ENCODE peak calls at places on chromosomes 13 and 19, in eight cellular contexts. One of them, this sample, is unnamed.
A peak's percentile ranks its signal among the peaks of the same experiment; 100 is the strongest.

GRCh38 chr13:113668491-113668971 is 1.5 kb downstream of the GRK1 start:
- DNase-seq in A673: no peak
- DNase-seq in brain microvascular endothelial cell: no peak
- DNase-seq in cardiac muscle cell: no peak
- DNase-seq in lower leg skin: no peak
- DNase-seq in adrenal gland: no peak
- DNase-seq in fibroblast of lung: no peak
- DNase-seq in WTC11: peak; percentile 8
- DNase-seq in this sample: no peak

GRCh38 chr19:50580970-50581636 is 12.9 kb upstream of the LRRC4B start:
- DNase-seq in A673: no peak
- DNase-seq in brain microvascular endothelial cell: no peak
- DNase-seq in cardiac muscle cell: no peak
- DNase-seq in lower leg skin: no peak
- DNase-seq in adrenal gland: no peak
- DNase-seq in fibroblast of lung: no peak
- DNase-seq in WTC11: no peak
- DNase-seq in this sample: no peak

GRCh38 chr19:19061491-19061890 is 2.3 kb upstream of the SLC25A42 start:
- DNase-seq in A673: no peak
- DNase-seq in brain microvascular endothelial cell: no peak
- DNase-seq in cardiac muscle cell: no peak
- DNase-seq in lower leg skin: no peak
- DNase-seq in adrenal gland: peak; percentile 17
- DNase-seq in fibroblast of lung: no peak
- DNase-seq in WTC11: no peak
- DNase-seq in this sample: no peak

GRCh38 chr19:35805518-35806102 is 7.0 kb downstream of the PRODH2 start:
- DNase-seq in A673: no peak
- DNase-seq in brain microvascular endothelial cell: no peak
- DNase-seq in cardiac muscle cell: no peak
- DNase-seq in lower leg skin: no peak
- DNase-seq in adrenal gland: no peak
- DNase-seq in fibroblast of lung: no peak
- DNase-seq in WTC11: no peak
- DNase-seq in this sample: no peak

GRCh38 chr13:110298221-110298565 is 8.8 kb downstream of the COL4A1 start:
- DNase-seq in A673: no peak
- DNase-seq in brain microvascular endothelial cell: no peak
- DNase-seq in cardiac muscle cell: no peak
- DNase-seq in lower leg skin: no peak
- DNase-seq in adrenal gland: no peak
- DNase-seq in fibroblast of lung: no peak
- DNase-seq in WTC11: no peak
- DNase-seq in this sample: no peak

GRCh38 chr19:5967994-5968430 is 9.9 kb downstream of the RANBP3 start:
- DNase-seq in A673: peak; percentile 89
- DNase-seq in brain microvascular endothelial cell: peak; percentile 72
- DNase-seq in cardiac muscle cell: peak; percentile 90
- DNase-seq in lower leg skin: peak; percentile 60
- DNase-seq in adrenal gland: peak; percentile 82
- DNase-seq in fibroblast of lung: peak; percentile 73
- DNase-seq in WTC11: peak; percentile 77
- DNase-seq in this sample: peak; percentile 74

GRCh38 chr13:109180905-109181425 is 551.6 kb downstream of the MYO16 start:
- DNase-seq in A673: peak; percentile 79
- DNase-seq in brain microvascular endothelial cell: peak; percentile 86
- DNase-seq in cardiac muscle cell: peak; percentile 65
- DNase-seq in lower leg skin: no peak
- DNase-seq in adrenal gland: no peak
- DNase-seq in fibroblast of lung: peak; percentile 95
- DNase-seq in WTC11: no peak
- DNase-seq in this sample: peak; percentile 86

GRCh38 chr19:3443840-3444694 is 36.3 kb downstream of the SMIM24 start:
- DNase-seq in A673: no peak
- DNase-seq in brain microvascular endothelial cell: peak; percentile 60
- DNase-seq in cardiac muscle cell: peak; percentile 52
- DNase-seq in lower leg skin: no peak
- DNase-seq in adrenal gland: peak; percentile 61
- DNase-seq in fibroblast of lung: peak; percentile 15
- DNase-seq in WTC11: peak; percentile 61
- DNase-seq in this sample: peak; percentile 35

GRCh38 chr19:6241680-6242079 is 38.1 kb downstream of the MLLT1 start:
- DNase-seq in A673: no peak
- DNase-seq in brain microvascular endothelial cell: no peak
- DNase-seq in cardiac muscle cell: no peak
- DNase-seq in lower leg skin: no peak
- DNase-seq in adrenal gland: no peak
- DNase-seq in fibroblast of lung: no peak
- DNase-seq in WTC11: no peak
- DNase-seq in this sample: no peak

GRCh38 chr13:72634859-72635258 is 92.6 kb downstream of the MZT1 start:
- DNase-seq in A673: no peak
- DNase-seq in brain microvascular endothelial cell: no peak
- DNase-seq in cardiac muscle cell: no peak
- DNase-seq in lower leg skin: no peak
- DNase-seq in adrenal gland: no peak
- DNase-seq in fibroblast of lung: no peak
- DNase-seq in WTC11: no peak
- DNase-seq in this sample: no peak

GRCh38 chr19:30330266-30330665 is 41.9 kb upstream of the ZNF536 start:
- DNase-seq in A673: no peak
- DNase-seq in brain microvascular endothelial cell: no peak
- DNase-seq in cardiac muscle cell: no peak
- DNase-seq in lower leg skin: no peak
- DNase-seq in adrenal gland: no peak
- DNase-seq in fibroblast of lung: no peak
- DNase-seq in WTC11: no peak
- DNase-seq in this sample: no peak

GRCh38 chr13:108947551-108948030 is 318.2 kb downstream of the MYO16 start:
- DNase-seq in A673: no peak
- DNase-seq in brain microvascular endothelial cell: peak; percentile 59
- DNase-seq in cardiac muscle cell: peak; percentile 54
- DNase-seq in lower leg skin: peak; percentile 68
- DNase-seq in adrenal gland: peak; percentile 13
- DNase-seq in fibroblast of lung: peak; percentile 23
- DNase-seq in WTC11: no peak
- DNase-seq in this sample: peak; percentile 1

GRCh38 chr13:108895220-108895704 is 265.9 kb downstream of the MYO16 start:
- DNase-seq in A673: peak; percentile 74
- DNase-seq in brain microvascular endothelial cell: peak; percentile 41
- DNase-seq in cardiac muscle cell: peak; percentile 59
- DNase-seq in lower leg skin: no peak
- DNase-seq in adrenal gland: no peak
- DNase-seq in fibroblast of lung: peak; percentile 41
- DNase-seq in WTC11: no peak
- DNase-seq in this sample: peak; percentile 61

GRCh38 chr13:32266130-32266529 is 49.0 kb downstream of the ZAR1L start:
- DNase-seq in A673: no peak
- DNase-seq in brain microvascular endothelial cell: no peak
- DNase-seq in cardiac muscle cell: no peak
- DNase-seq in lower leg skin: no peak
- DNase-seq in adrenal gland: no peak
- DNase-seq in fibroblast of lung: no peak
- DNase-seq in WTC11: no peak
- DNase-seq in this sample: no peak

GRCh38 chr19:58543826-58544590 is at the start of gene TRIM28:
- DNase-seq in A673: peak; percentile 100
- DNase-seq in brain microvascular endothelial cell: peak; percentile 98
- DNase-seq in cardiac muscle cell: peak; percentile 100
- DNase-seq in lower leg skin: peak; percentile 98
- DNase-seq in adrenal gland: peak; percentile 98
- DNase-seq in fibroblast of lung: peak; percentile 99
- DNase-seq in WTC11: peak; percentile 98
- DNase-seq in this sample: peak; percentile 99

GRCh38 chr19:58547323-58548312 is 3.8 kb downstream of the TRIM28 start:
- DNase-seq in A673: no peak
- DNase-seq in brain microvascular endothelial cell: no peak
- DNase-seq in cardiac muscle cell: no peak
- DNase-seq in lower leg skin: no peak
- DNase-seq in adrenal gland: no peak
- DNase-seq in fibroblast of lung: no peak
- DNase-seq in WTC11: no peak
- DNase-seq in this sample: no peak

GRCh38 chr19:58546131-58546530 is 2.3 kb downstream of the TRIM28 start:
- DNase-seq in A673: no peak
- DNase-seq in brain microvascular endothelial cell: no peak
- DNase-seq in cardiac muscle cell: no peak
- DNase-seq in lower leg skin: no peak
- DNase-seq in adrenal gland: no peak
- DNase-seq in fibroblast of lung: no peak
- DNase-seq in WTC11: no peak
- DNase-seq in this sample: no peak

GRCh38 chr19:58545286-58546068 is 1.6 kb downstream of the TRIM28 start:
- DNase-seq in A673: no peak
- DNase-seq in brain microvascular endothelial cell: no peak
- DNase-seq in cardiac muscle cell: no peak
- DNase-seq in lower leg skin: no peak
- DNase-seq in adrenal gland: no peak
- DNase-seq in fibroblast of lung: no peak
- DNase-seq in WTC11: no peak
- DNase-seq in this sample: no peak

DNA sequence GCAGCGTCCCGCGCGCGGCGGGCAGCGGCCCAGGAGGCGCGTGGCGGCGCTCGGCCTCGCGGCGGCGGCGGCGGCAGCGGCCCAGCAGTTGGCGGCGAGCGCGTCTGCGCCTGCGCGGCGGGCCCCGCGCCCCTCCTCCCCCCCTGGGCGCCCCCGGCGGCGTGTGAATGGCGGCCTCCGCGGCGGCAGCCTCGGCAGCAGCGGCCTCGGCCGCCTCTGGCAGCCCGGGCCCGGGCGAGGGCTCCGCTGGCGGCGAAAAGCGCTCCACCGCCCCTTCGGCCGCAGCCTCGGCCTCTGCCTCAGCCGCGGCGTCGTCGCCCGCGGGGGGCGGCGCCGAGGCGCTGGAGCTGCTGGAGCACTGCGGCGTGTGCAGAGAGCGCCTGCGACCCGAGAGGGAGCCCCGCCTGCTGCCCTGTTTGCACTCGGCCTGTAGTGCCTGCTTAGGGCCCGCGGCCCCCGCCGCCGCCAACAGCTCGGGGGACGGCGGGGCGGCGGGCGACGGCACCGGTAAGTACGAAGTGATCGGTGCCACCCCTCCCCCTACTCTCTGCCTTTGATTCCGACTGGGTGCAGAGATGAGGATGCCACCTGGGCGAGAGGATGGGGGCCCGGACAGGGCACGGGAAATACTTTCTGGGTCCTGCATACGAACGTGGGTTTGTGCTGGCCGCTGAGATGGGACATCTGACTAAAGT is 874 bp downstream of the TRIM28 start:
- DNase-seq in A673: peak; percentile 73
- DNase-seq in brain microvascular endothelial cell: no peak
- DNase-seq in cardiac muscle cell: peak; percentile 66
- DNase-seq in lower leg skin: no peak
- DNase-seq in adrenal gland: peak; percentile 66
- DNase-seq in fibroblast of lung: peak; percentile 32
- DNase-seq in WTC11: peak; percentile 66
- DNase-seq in this sample: no peak
- TF ChIP-seq CTCF in A673: no peak
- TF ChIP-seq CTCF in brain microvascular endothelial cell: no peak
- TF ChIP-seq CTCF in cardiac muscle cell: no peak
- TF ChIP-seq CTCF in lower leg skin: no peak
- TF ChIP-seq CTCF in adrenal gland: no peak
- TF ChIP-seq CTCF in fibroblast of lung: no peak
- TF ChIP-seq CTCF in WTC11: no peak
- TF ChIP-seq CTCF in this sample: no peak

GRCh38 chr19:29145756-29146155 is 67.2 kb downstream of the UQCRFS1 start:
- DNase-seq in A673: no peak
- DNase-seq in brain microvascular endothelial cell: no peak
- DNase-seq in cardiac muscle cell: no peak
- DNase-seq in lower leg skin: no peak
- DNase-seq in adrenal gland: no peak
- DNase-seq in fibroblast of lung: no peak
- DNase-seq in WTC11: no peak
- DNase-seq in this sample: no peak

GRCh38 chr19:29139227-29139626 is 73.7 kb downstream of the UQCRFS1 start:
- DNase-seq in A673: no peak
- DNase-seq in brain microvascular endothelial cell: no peak
- DNase-seq in cardiac muscle cell: no peak
- DNase-seq in lower leg skin: no peak
- DNase-seq in adrenal gland: no peak
- DNase-seq in fibroblast of lung: no peak
- DNase-seq in WTC11: no peak
- DNase-seq in this sample: no peak

GRCh38 chr19:29143183-29143582 is 69.8 kb downstream of the UQCRFS1 start:
- DNase-seq in A673: no peak
- DNase-seq in brain microvascular endothelial cell: no peak
- DNase-seq in cardiac muscle cell: no peak
- DNase-seq in lower leg skin: no peak
- DNase-seq in adrenal gland: no peak
- DNase-seq in fibroblast of lung: no peak
- DNase-seq in WTC11: no peak
- DNase-seq in this sample: no peak
- TF ChIP-seq CTCF in A673: no peak
- TF ChIP-seq CTCF in brain microvascular endothelial cell: no peak
- TF ChIP-seq CTCF in cardiac muscle cell: no peak
- TF ChIP-seq CTCF in lower leg skin: no peak
- TF ChIP-seq CTCF in adrenal gland: no peak
- TF ChIP-seq CTCF in fibroblast of lung: no peak
- TF ChIP-seq CTCF in WTC11: no peak
- TF ChIP-seq CTCF in this sample: no peak

GRCh38 chr13:27481766-27482165 is 31.4 kb upstream of the MTIF3 start:
- DNase-seq in A673: peak; percentile 43
- DNase-seq in brain microvascular endothelial cell: peak; percentile 39
- DNase-seq in cardiac muscle cell: peak; percentile 51
- DNase-seq in lower leg skin: no peak
- DNase-seq in adrenal gland: peak; percentile 40
- DNase-seq in fibroblast of lung: no peak
- DNase-seq in WTC11: peak; percentile 89
- DNase-seq in this sample: no peak
- TF ChIP-seq CTCF in A673: peak; percentile 78
- TF ChIP-seq CTCF in brain microvascular endothelial cell: peak; percentile 83
- TF ChIP-seq CTCF in cardiac muscle cell: peak; percentile 75
- TF ChIP-seq CTCF in lower leg skin: no peak
- TF ChIP-seq CTCF in adrenal gland: peak; percentile 38
- TF ChIP-seq CTCF in fibroblast of lung: peak; percentile 49
- TF ChIP-seq CTCF in WTC11: peak; percentile 82
- TF ChIP-seq CTCF in this sample: peak; percentile 76

GRCh38 chr19:40494191-40494838 is 27.5 kb downstream of the SPTBN4 start:
- DNase-seq in A673: no peak
- DNase-seq in brain microvascular endothelial cell: no peak
- DNase-seq in cardiac muscle cell: no peak
- DNase-seq in lower leg skin: no peak
- DNase-seq in adrenal gland: no peak
- DNase-seq in fibroblast of lung: no peak
- DNase-seq in WTC11: no peak
- DNase-seq in this sample: no peak
- TF ChIP-seq CTCF in A673: no peak
- TF ChIP-seq CTCF in brain microvascular endothelial cell: no peak
- TF ChIP-seq CTCF in cardiac muscle cell: no peak
- TF ChIP-seq CTCF in lower leg skin: no peak
- TF ChIP-seq CTCF in adrenal gland: no peak
- TF ChIP-seq CTCF in fibroblast of lung: no peak
- TF ChIP-seq CTCF in WTC11: no peak
- TF ChIP-seq CTCF in this sample: no peak

This sample was measured in HFFc6.